ENCODE peak calls at places on chromosomes 16 and 17, in six cellular contexts. One of them, this sample, is unnamed.

GRCh38 chr16:48109496-48109895 is 46.3 kb downstream of the ABCC12 start:
- DNase-seq in lower leg skin: no peak
- DNase-seq in aorta: no peak
- DNase-seq in colonic mucosa: no peak
- DNase-seq in activated CD8-positive, alpha-beta memory T cell treated with anti-CD3 and anti-CD28 coated beads, Interleukin-2, amount 50 U/mL, for 48 hours: no peak
- DNase-seq in NCI-H1436: no peak
- DNase-seq in this sample: no peak

GRCh38 chr16:30546115-30546514 is 11.5 kb upstream of the ZNF747 start:
- DNase-seq in NCI-H1436: no peak
- DNase-seq in lower leg skin: no peak
- DNase-seq in activated CD8-positive, alpha-beta memory T cell treated with anti-CD3 and anti-CD28 coated beads, Interleukin-2, amount 50 U/mL, for 48 hours: no peak
- DNase-seq in aorta: no peak
- DNase-seq in colonic mucosa: no peak
- DNase-seq in this sample: no peak

GRCh38 chr17:81519284-81520020 is 6.9 kb upstream of the ACTG1 start:
- DNase-seq in NCI-H1436: peak; percentile 79
- DNase-seq in lower leg skin: no peak
- DNase-seq in colonic mucosa: peak; percentile 82
- DNase-seq in aorta: peak; percentile 89
- DNase-seq in activated CD8-positive, alpha-beta memory T cell treated with anti-CD3 and anti-CD28 coated beads, Interleukin-2, amount 50 U/mL, for 48 hours: peak; percentile 83
- DNase-seq in this sample: no peak

GRCh38 chr16:49158029-49158642 is 123.5 kb downstream of the CBLN1 start:
- DNase-seq in aorta: no peak
- DNase-seq in lower leg skin: no peak
- DNase-seq in activated CD8-positive, alpha-beta memory T cell treated with anti-CD3 and anti-CD28 coated beads, Interleukin-2, amount 50 U/mL, for 48 hours: no peak
- DNase-seq in colonic mucosa: peak; percentile 32
- DNase-seq in NCI-H1436: no peak
- DNase-seq in this sample: no peak

GRCh38 chr16:24346734-24347133 is 90.6 kb downstream of the CACNG3 start:
- DNase-seq in aorta: no peak
- DNase-seq in NCI-H1436: no peak
- DNase-seq in lower leg skin: no peak
- DNase-seq in colonic mucosa: no peak
- DNase-seq in activated CD8-positive, alpha-beta memory T cell treated with anti-CD3 and anti-CD28 coated beads, Interleukin-2, amount 50 U/mL, for 48 hours: no peak
- DNase-seq in this sample: no peak

GRCh38 chr16:77470851-77471250 is 36.0 kb upstream of the ADAMTS18 start:
- DNase-seq in lower leg skin: no peak
- DNase-seq in aorta: no peak
- DNase-seq in colonic mucosa: no peak
- DNase-seq in NCI-H1436: no peak
- DNase-seq in activated CD8-positive, alpha-beta memory T cell treated with anti-CD3 and anti-CD28 coated beads, Interleukin-2, amount 50 U/mL, for 48 hours: no peak
- DNase-seq in this sample: no peak

GRCh38 chr17:69144621-69145255 is 3.0 kb upstream of the ABCA6 start:
- DNase-seq in aorta: no peak
- DNase-seq in activated CD8-positive, alpha-beta memory T cell treated with anti-CD3 and anti-CD28 coated beads, Interleukin-2, amount 50 U/mL, for 48 hours: no peak
- DNase-seq in NCI-H1436: no peak
- DNase-seq in colonic mucosa: no peak
- DNase-seq in lower leg skin: no peak
- DNase-seq in this sample: no peak

GRCh38 chr17:73371285-73371684 is 59.5 kb upstream of the CDC42EP4 start:
- DNase-seq in aorta: no peak
- DNase-seq in activated CD8-positive, alpha-beta memory T cell treated with anti-CD3 and anti-CD28 coated beads, Interleukin-2, amount 50 U/mL, for 48 hours: no peak
- DNase-seq in NCI-H1436: no peak
- DNase-seq in colonic mucosa: no peak
- DNase-seq in lower leg skin: no peak
- DNase-seq in this sample: no peak

GRCh38 chr16:3769013-3769412 is 51.7 kb upstream of the TRAP1 start:
- DNase-seq in activated CD8-positive, alpha-beta memory T cell treated with anti-CD3 and anti-CD28 coated beads, Interleukin-2, amount 50 U/mL, for 48 hours: no peak
- DNase-seq in lower leg skin: no peak
- DNase-seq in aorta: no peak
- DNase-seq in NCI-H1436: no peak
- DNase-seq in colonic mucosa: no peak
- DNase-seq in this sample: no peak

GRCh38 chr17:14997290-14997689 is 267.8 kb downstream of the PMP22 start:
- DNase-seq in colonic mucosa: no peak
- DNase-seq in aorta: no peak
- DNase-seq in lower leg skin: no peak
- DNase-seq in activated CD8-positive, alpha-beta memory T cell treated with anti-CD3 and anti-CD28 coated beads, Interleukin-2, amount 50 U/mL, for 48 hours: no peak
- DNase-seq in NCI-H1436: no peak
- DNase-seq in this sample: no peak

GRCh38 chr16:3431779-3432219 is 11.5 kb downstream of the ZNF597 start:
- DNase-seq in NCI-H1436: no peak
- DNase-seq in activated CD8-positive, alpha-beta memory T cell treated with anti-CD3 and anti-CD28 coated beads, Interleukin-2, amount 50 U/mL, for 48 hours: peak; percentile 84
- DNase-seq in aorta: peak; percentile 86
- DNase-seq in colonic mucosa: peak; percentile 55
- DNase-seq in lower leg skin: no peak
- DNase-seq in this sample: no peak

GRCh38 chr17:48908047-48908843 is at the start of gene UBE2Z:
- DNase-seq in activated CD8-positive, alpha-beta memory T cell treated with anti-CD3 and anti-CD28 coated beads, Interleukin-2, amount 50 U/mL, for 48 hours: peak; percentile 92
- DNase-seq in lower leg skin: peak; percentile 89
- DNase-seq in NCI-H1436: peak; percentile 97
- DNase-seq in aorta: peak; percentile 97
- DNase-seq in colonic mucosa: peak; percentile 93
- DNase-seq in this sample: peak; percentile 96

GRCh38 chr16:19379838-19380237 is 37.8 kb upstream of the TMC5 start:
- DNase-seq in lower leg skin: no peak
- DNase-seq in colonic mucosa: no peak
- DNase-seq in activated CD8-positive, alpha-beta memory T cell treated with anti-CD3 and anti-CD28 coated beads, Interleukin-2, amount 50 U/mL, for 48 hours: no peak
- DNase-seq in aorta: no peak
- DNase-seq in NCI-H1436: no peak
- DNase-seq in this sample: no peak

GRCh38 chr17:67156269-67157199 is 88.5 kb downstream of the HELZ start:
- DNase-seq in activated CD8-positive, alpha-beta memory T cell treated with anti-CD3 and anti-CD28 coated beads, Interleukin-2, amount 50 U/mL, for 48 hours: no peak
- DNase-seq in colonic mucosa: no peak
- DNase-seq in NCI-H1436: no peak
- DNase-seq in lower leg skin: no peak
- DNase-seq in aorta: no peak
- DNase-seq in this sample: no peak

GRCh38 chr17:82835766-82836512 is 3.9 kb downstream of the ZNF750 start:
- DNase-seq in lower leg skin: peak; percentile 79
- DNase-seq in aorta: peak; percentile 72
- DNase-seq in NCI-H1436: peak; percentile 58
- DNase-seq in activated CD8-positive, alpha-beta memory T cell treated with anti-CD3 and anti-CD28 coated beads, Interleukin-2, amount 50 U/mL, for 48 hours: no peak
- DNase-seq in colonic mucosa: no peak
- DNase-seq in this sample: no peak

GRCh38 chr16:57092786-57093301 is 461 bp downstream of the CPNE2 start:
- DNase-seq in lower leg skin: no peak
- DNase-seq in colonic mucosa: peak; percentile 62
- DNase-seq in NCI-H1436: peak; percentile 54
- DNase-seq in activated CD8-positive, alpha-beta memory T cell treated with anti-CD3 and anti-CD28 coated beads, Interleukin-2, amount 50 U/mL, for 48 hours: peak; percentile 82
- DNase-seq in aorta: peak; percentile 87
- DNase-seq in this sample: no peak

GRCh38 chr16:11669380-11670146 is 1.3 kb downstream of the SNN start:
- DNase-seq in aorta: peak; percentile 87
- DNase-seq in activated CD8-positive, alpha-beta memory T cell treated with anti-CD3 and anti-CD28 coated beads, Interleukin-2, amount 50 U/mL, for 48 hours: no peak
- DNase-seq in lower leg skin: peak; percentile 53
- DNase-seq in NCI-H1436: no peak
- DNase-seq in colonic mucosa: no peak
- DNase-seq in this sample: no peak

GRCh38 chr16:5025171-5025632 is 8.5 kb downstream of the NAGPA start:
- DNase-seq in colonic mucosa: peak; percentile 42
- DNase-seq in activated CD8-positive, alpha-beta memory T cell treated with anti-CD3 and anti-CD28 coated beads, Interleukin-2, amount 50 U/mL, for 48 hours: no peak
- DNase-seq in lower leg skin: no peak
- DNase-seq in NCI-H1436: peak; percentile 44
- DNase-seq in aorta: no peak
- DNase-seq in this sample: no peak

GRCh38 chr16:29304251-29304900 is 102.1 kb downstream of the NPIPB11 start:
- DNase-seq in activated CD8-positive, alpha-beta memory T cell treated with anti-CD3 and anti-CD28 coated beads, Interleukin-2, amount 50 U/mL, for 48 hours: no peak
- DNase-seq in colonic mucosa: no peak
- DNase-seq in NCI-H1436: no peak
- DNase-seq in lower leg skin: no peak
- DNase-seq in aorta: peak; percentile 26
- DNase-seq in this sample: no peak

GRCh38 chr17:8237175-8237574 is 10.7 kb downstream of the CTC1 start:
- DNase-seq in aorta: no peak
- DNase-seq in colonic mucosa: no peak
- DNase-seq in NCI-H1436: no peak
- DNase-seq in activated CD8-positive, alpha-beta memory T cell treated with anti-CD3 and anti-CD28 coated beads, Interleukin-2, amount 50 U/mL, for 48 hours: no peak
- DNase-seq in lower leg skin: no peak
- DNase-seq in this sample: no peak

GRCh38 chr17:73223626-73224616 is 31.1 kb downstream of the COG1 start:
- DNase-seq in colonic mucosa: no peak
- DNase-seq in NCI-H1436: no peak
- DNase-seq in aorta: no peak
- DNase-seq in activated CD8-positive, alpha-beta memory T cell treated with anti-CD3 and anti-CD28 coated beads, Interleukin-2, amount 50 U/mL, for 48 hours: no peak
- DNase-seq in lower leg skin: no peak
- DNase-seq in this sample: no peak

GRCh38 chr17:61635913-61636432 is 45.0 kb upstream of the NACA2 start:
- DNase-seq in activated CD8-positive, alpha-beta memory T cell treated with anti-CD3 and anti-CD28 coated beads, Interleukin-2, amount 50 U/mL, for 48 hours: peak; percentile 56
- DNase-seq in lower leg skin: no peak
- DNase-seq in NCI-H1436: peak; percentile 30
- DNase-seq in colonic mucosa: peak; percentile 51
- DNase-seq in aorta: no peak
- DNase-seq in this sample: no peak

GRCh38 chr17:73650147-73650546 is 5.9 kb upstream of the SDK2 start:
- DNase-seq in colonic mucosa: peak; percentile 61
- DNase-seq in lower leg skin: no peak
- DNase-seq in NCI-H1436: peak; percentile 41
- DNase-seq in activated CD8-positive, alpha-beta memory T cell treated with anti-CD3 and anti-CD28 coated beads, Interleukin-2, amount 50 U/mL, for 48 hours: no peak
- DNase-seq in aorta: no peak
- DNase-seq in this sample: no peak

GRCh38 chr17:77142689-77143088 is 1.9 kb downstream of the SEC14L1 start:
- DNase-seq in colonic mucosa: no peak
- DNase-seq in activated CD8-positive, alpha-beta memory T cell treated with anti-CD3 and anti-CD28 coated beads, Interleukin-2, amount 50 U/mL, for 48 hours: no peak
- DNase-seq in aorta: no peak
- DNase-seq in lower leg skin: no peak
- DNase-seq in NCI-H1436: no peak
- DNase-seq in this sample: no peak

GRCh38 chr16:83344014-83344413 is 463.8 kb upstream of the HSBP1 start:
- DNase-seq in activated CD8-positive, alpha-beta memory T cell treated with anti-CD3 and anti-CD28 coated beads, Interleukin-2, amount 50 U/mL, for 48 hours: no peak
- DNase-seq in lower leg skin: no peak
- DNase-seq in aorta: no peak
- DNase-seq in colonic mucosa: no peak
- DNase-seq in NCI-H1436: no peak
- DNase-seq in this sample: no peak

GRCh38 chr17:20046629-20047028 is 37.5 kb downstream of the SPECC1 start:
- DNase-seq in NCI-H1436: no peak
- DNase-seq in lower leg skin: no peak
- DNase-seq in aorta: no peak
- DNase-seq in activated CD8-positive, alpha-beta memory T cell treated with anti-CD3 and anti-CD28 coated beads, Interleukin-2, amount 50 U/mL, for 48 hours: no peak
- DNase-seq in colonic mucosa: no peak
- DNase-seq in this sample: no peak

GRCh38 chr16:23254338-23254737 is 47.8 kb upstream of the SCNN1B start:
- DNase-seq in lower leg skin: no peak
- DNase-seq in aorta: no peak
- DNase-seq in colonic mucosa: no peak
- DNase-seq in NCI-H1436: no peak
- DNase-seq in activated CD8-positive, alpha-beta memory T cell treated with anti-CD3 and anti-CD28 coated beads, Interleukin-2, amount 50 U/mL, for 48 hours: no peak
- DNase-seq in this sample: no peak